ENCODE peak calls at places on chromosome 7, in six cellular contexts. O, A, G, U, L and N are unnamed samples.

GRCh38 chr7:25636871-25637283 is 408.6 kb upstream of the NPVF start:
- DNase-seq in O (no peak), A (peak), G (no peak), U (no peak), L (no peak), N (no peak)

GRCh38 chr7:375491-375821 is 85.5 kb downstream of the FOXL3 start:
- DNase-seq in O (no peak), A (no peak), G (peak), U (no peak), L (no peak), N (no peak)

GRCh38 chr7:157744786-157745601 is 408.2 kb downstream of the DNAJB6 start:
- DNase-seq in O (no peak), A (no peak), G (no peak), U (no peak), L (no peak), N (no peak)

GRCh38 chr7:4787947-4788626 is 12.7 kb downstream of the AP5Z1 start:
- DNase-seq in O (no peak), A (no peak), G (no peak), U (no peak), L (peak), N (no peak)

GRCh38 chr7:87513735-87514319 is 38.3 kb upstream of the ABCB4 start:
- DNase-seq in O (peak), A (no peak), G (no peak), U (no peak), L (no peak), N (no peak)

GRCh38 chr7:121297843-121298242 is 31.0 kb upstream of the WNT16 start:
- DNase-seq in O (no peak), A (no peak), G (no peak), U (no peak), L (no peak), N (no peak)

GRCh38 chr7:149765399-149766121 is 7.8 kb downstream of the ZNF467 start:
- DNase-seq in O (no peak), A (no peak), G (no peak), U (no peak), L (peak), N (no peak)

GRCh38 chr7:126370038-126370668 is 882.6 kb downstream of the GRM8 start:
- DNase-seq in O (no peak), A (no peak), G (no peak), U (no peak), L (no peak), N (no peak)

GRCh38 chr7:801940-802364 is 30.3 kb upstream of the SUN1 start:
- DNase-seq in O (no peak), A (peak), G (no peak), U (peak), L (peak), N (peak)

GRCh38 chr7:150335774-150336112 is 5.7 kb downstream of the RARRES2 start:
- DNase-seq in O (no peak), A (no peak), G (no peak), U (no peak), L (no peak), N (no peak)

GRCh38 chr7:30285067-30285530 is 702 bp downstream of the ZNRF2 start:
- DNase-seq in O (no peak), A (peak), G (peak), U (peak), L (peak), N (no peak)

GRCh38 chr7:15225981-15226380 is 323.4 kb upstream of the DGKB start:
- DNase-seq in O (no peak), A (no peak), G (no peak), U (no peak), L (no peak), N (no peak)

GRCh38 chr7:27161214-27161720 is 4.1 kb downstream of the HOXA9 start:
- DNase-seq in O (no peak), A (peak), G (no peak), U (no peak), L (no peak), N (no peak)

GRCh38 chr7:83677180-83677866 is 28.4 kb upstream of the SEMA3E start:
- DNase-seq in O (peak), A (peak), G (no peak), U (peak), L (no peak), N (no peak)

GRCh38 chr7:123472751-123473150 is 61.6 kb downstream of the IQUB start:
- DNase-seq in O (no peak), A (no peak), G (no peak), U (no peak), L (no peak), N (no peak)

GRCh38 chr7:111067251-111067650 is 23.7 kb upstream of the LRRN3 start:
- DNase-seq in O (no peak), A (no peak), G (no peak), U (no peak), L (no peak), N (no peak)

GRCh38 chr7:2632717-2633537 is 1.1 kb downstream of the TTYH3 start:
- DNase-seq in O (no peak), A (peak), G (peak), U (peak), L (peak), N (peak)
- TF ChIP-seq CTCF in O (no peak), A (no peak), G (no peak), U (no peak), L (no peak), N (no peak)

DNA sequence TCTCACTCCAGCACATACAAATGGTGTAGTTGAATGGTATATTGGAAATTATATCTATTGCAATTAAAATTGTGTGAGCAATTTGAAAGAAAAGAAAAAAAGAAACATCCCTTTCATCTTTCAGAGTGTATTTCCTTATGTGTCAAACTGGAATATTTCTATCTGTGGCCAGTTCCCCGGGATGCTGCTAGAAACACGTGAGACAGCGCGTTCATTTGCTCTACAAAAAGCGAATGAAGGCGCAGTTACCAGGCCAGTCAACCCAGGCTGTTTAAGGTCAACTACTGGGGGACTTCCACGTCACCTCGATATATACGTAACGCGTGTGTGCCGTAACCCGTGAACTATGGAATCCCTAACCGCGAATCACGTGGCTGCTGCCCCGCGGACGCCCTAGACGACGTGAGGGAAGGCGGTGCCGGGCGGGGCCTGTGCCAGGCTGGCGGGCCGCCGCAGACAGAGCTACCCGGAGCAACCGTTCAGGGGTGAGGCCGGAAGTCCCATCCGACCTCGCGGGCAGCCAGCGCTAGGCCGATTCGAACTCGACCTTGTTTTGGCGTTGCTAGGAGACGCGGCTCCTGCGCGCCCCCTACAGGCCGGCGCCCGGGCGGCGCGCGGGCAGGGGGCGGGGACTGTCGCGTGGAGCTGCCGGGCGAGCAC is 1.1 kb upstream of the ARL4A start:
- DNase-seq in O (no peak), A (peak), G (peak), U (peak), L (peak), N (peak)
- TF ChIP-seq CTCF in O (peak), A (peak), G (peak), U (peak), L (peak), N (peak)

DNA sequence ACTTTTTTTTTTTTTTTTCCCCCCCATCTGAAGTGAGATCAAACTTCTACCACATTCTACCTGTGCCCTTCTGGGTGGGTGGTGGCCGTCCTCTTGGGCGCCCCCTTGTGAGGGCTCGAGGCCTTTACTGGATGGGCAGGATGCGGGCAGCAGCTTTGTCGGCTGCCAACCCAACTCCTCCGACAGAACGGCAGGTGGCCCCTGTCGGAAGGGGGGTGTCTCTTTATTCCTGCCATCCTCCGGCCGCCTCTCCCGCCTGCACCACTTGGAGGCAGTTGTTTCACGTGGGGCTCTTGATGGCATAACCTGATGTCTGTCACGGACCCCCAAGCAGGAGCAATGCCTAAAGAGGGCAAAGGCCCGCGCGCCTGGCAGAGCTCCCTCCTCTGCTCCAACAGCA is 31.0 kb downstream of the AMZ1 start:
- DNase-seq in O (no peak), A (no peak), G (peak), U (peak), L (peak), N (peak)
- TF ChIP-seq CTCF in O (peak), A (peak), G (peak), U (peak), L (peak), N (peak)

GRCh38 chr7:131540491-131541162 is 15.8 kb downstream of the PODXL start:
- DNase-seq in O (no peak), A (no peak), G (no peak), U (no peak), L (no peak), N (no peak)
- TF ChIP-seq CTCF in O (peak), A (peak), G (no peak), U (no peak), L (no peak), N (no peak)

GRCh38 chr7:50653997-50654425 is 88.8 kb upstream of the DDC start:
- DNase-seq in O (no peak), A (peak), G (no peak), U (no peak), L (no peak), N (no peak)

GRCh38 chr7:50650057-50650664 is 85.0 kb upstream of the DDC start:
- DNase-seq in O (no peak), A (no peak), G (no peak), U (no peak), L (no peak), N (no peak)

GRCh38 chr7:50653116-50653854 is 88.1 kb upstream of the DDC start:
- DNase-seq in O (no peak), A (peak), G (no peak), U (peak), L (no peak), N (no peak)

GRCh38 chr7:50651227-50651989 is 86.2 kb upstream of the DDC start:
- DNase-seq in O (no peak), A (no peak), G (no peak), U (no peak), L (no peak), N (no peak)

GRCh38 chr7:50652400-50653115 is 87.4 kb upstream of the DDC start:
- DNase-seq in O (no peak), A (no peak), G (no peak), U (no peak), L (no peak), N (no peak)
- TF ChIP-seq CTCF in O (no peak), A (no peak), G (no peak), U (no peak), L (no peak), N (no peak)

DNA sequence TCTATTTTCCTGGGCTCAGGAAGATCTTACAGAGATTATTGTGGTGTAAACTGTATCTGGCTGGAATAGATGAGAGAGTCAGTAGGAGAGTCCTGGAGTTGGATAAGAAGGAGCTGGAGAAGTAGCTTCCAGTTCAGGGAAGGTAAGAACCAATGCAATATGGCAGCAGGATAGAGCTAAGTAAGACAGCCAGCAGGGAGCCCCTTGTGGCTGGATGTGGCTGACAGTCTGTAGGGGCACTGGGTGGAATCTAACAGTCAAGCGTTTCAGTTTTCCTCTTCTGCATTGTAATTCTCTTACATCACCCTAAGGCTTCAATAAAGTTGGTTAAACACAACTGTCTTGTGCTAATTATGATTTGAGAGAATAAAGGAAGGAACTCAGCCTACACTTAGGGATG is 105.8 kb upstream of the EEPD1 start:
- DNase-seq in O (no peak), A (no peak), G (no peak), U (peak), L (no peak), N (no peak)
- TF ChIP-seq CTCF in O (peak), A (peak), G (no peak), U (no peak), L (no peak), N (no peak)

GRCh38 chr7:131219277-131220041 is 108.2 kb upstream of the MKLN1 start:
- DNase-seq in O (no peak), A (no peak), G (peak), U (no peak), L (no peak), N (no peak)
- TF ChIP-seq CTCF in O (no peak), A (no peak), G (no peak), U (no peak), L (no peak), N (no peak)

GRCh38 chr7:64884913-64885370 is 18.1 kb upstream of the ZNF273 start:
- DNase-seq in O (no peak), A (no peak), G (peak), U (no peak), L (no peak), N (peak)

GRCh38 chr7:64887756-64888508 is 15.1 kb upstream of the ZNF273 start:
- DNase-seq in O (no peak), A (no peak), G (peak), U (no peak), L (peak), N (peak)

GRCh38 chr7:64884085-64884912 is 18.8 kb upstream of the ZNF273 start:
- DNase-seq in O (no peak), A (no peak), G (peak), U (no peak), L (no peak), N (peak)

GRCh38 chr7:64886956-64887545 is 16.0 kb upstream of the ZNF273 start:
- DNase-seq in O (no peak), A (no peak), G (no peak), U (no peak), L (no peak), N (peak)

GRCh38 chr7:64885520-64886240 is 17.4 kb upstream of the ZNF273 start:
- DNase-seq in O (no peak), A (no peak), G (no peak), U (no peak), L (no peak), N (peak)
- TF ChIP-seq CTCF in O (no peak), A (no peak), G (no peak), U (no peak), L (no peak), N (no peak)